ENCODE peak calls at places on chromosomes 7 and 10, in ten cellular contexts. V, R, S, F, D, M, J, Q, T and Z are unnamed samples.

GRCh38 chr7:40133561-40134427 is 628 bp downstream of the MPLKIP start:
- DNase-seq in F (no peak), Q (no peak), V (no peak), S (peak; percentile 17), D (peak; percentile 52), M (peak; percentile 44), R (peak; percentile 36), J (peak; percentile 56), T (no peak), Z (peak; percentile 12)

GRCh38 chr7:142603870-142604448 is 145.3 kb upstream of the PRSS1 start:
- DNase-seq in R (peak; percentile 57), T (peak; percentile 66), Q (no peak), J (peak; percentile 52), D (peak; percentile 83), S (peak; percentile 50), V (no peak), M (peak; percentile 61), F (no peak), Z (peak; percentile 47)

GRCh38 chr7:106717997-106718871 is 57.3 kb upstream of the CCDC71L start:
- DNase-seq in J (peak; percentile 99), Q (peak; percentile 93), F (no peak), V (peak; percentile 88), S (peak; percentile 97), D (peak; percentile 91), M (peak; percentile 71), T (no peak), R (peak; percentile 46), Z (peak; percentile 90)

GRCh38 chr10:11298116-11298515 is 280.4 kb downstream of the CELF2 start:
- DNase-seq in D (no peak), T (no peak), J (no peak), V (no peak), F (no peak), Q (no peak), S (peak; percentile 29), R (no peak), M (no peak), Z (no peak)

GRCh38 chr7:137146996-137147720 is 196.4 kb downstream of the PTN start:
- DNase-seq in M (no peak), F (no peak), S (no peak), R (no peak), D (no peak), Q (no peak), V (no peak), T (no peak), J (peak; percentile 86), Z (no peak)

GRCh38 chr7:105678811-105679495 is 97.7 kb upstream of the EFCAB10 start:
- DNase-seq in Q (no peak), D (peak; percentile 36), F (peak; percentile 81), S (peak; percentile 62), V (no peak), M (peak; percentile 58), R (no peak), T (no peak), J (peak; percentile 15), Z (no peak)

GRCh38 chr7:18206331-18206730 is 178.7 kb upstream of the PRPS1L1 start:
- DNase-seq in Q (no peak), F (no peak), S (no peak), D (no peak), T (no peak), V (no peak), M (no peak), R (no peak), J (no peak), Z (no peak)

GRCh38 chr10:52110576-52110975 is 203.5 kb upstream of the DKK1 start:
- DNase-seq in J (no peak), M (no peak), Q (no peak), F (no peak), T (no peak), D (peak; percentile 13), V (no peak), S (no peak), R (no peak), Z (no peak)

GRCh38 chr7:138559448-138559847 is 99.4 kb downstream of the TRIM24 start:
- DNase-seq in R (no peak), T (no peak), F (no peak), J (no peak), S (no peak), V (no peak), M (no peak), D (no peak), Q (no peak), Z (no peak)

GRCh38 chr7:138554674-138555073 is 94.6 kb downstream of the TRIM24 start:
- DNase-seq in D (no peak), S (no peak), R (no peak), F (no peak), J (no peak), T (no peak), M (no peak), Q (no peak), V (no peak), Z (no peak)

GRCh38 chr7:138555684-138556083 is 95.6 kb downstream of the TRIM24 start:
- DNase-seq in S (no peak), T (no peak), J (no peak), V (no peak), Q (no peak), D (no peak), M (no peak), F (no peak), R (no peak), Z (no peak)

GRCh38 chr7:138553805-138554204 is 93.7 kb downstream of the TRIM24 start:
- DNase-seq in T (no peak), J (no peak), S (no peak), F (no peak), V (no peak), R (no peak), Q (no peak), M (no peak), D (no peak), Z (no peak)

GRCh38 chr7:138556771-138557484 is 96.9 kb downstream of the TRIM24 start:
- DNase-seq in D (peak; percentile 3), F (no peak), T (no peak), Q (no peak), V (no peak), R (no peak), J (peak; percentile 3), S (no peak), M (peak; percentile 5), Z (no peak)
- H3K4me3 ChIP-seq in D (no peak overlapping the region), F (no peak overlapping the region), T (no peak overlapping the region), Q (no peak overlapping the region), V (no peak overlapping the region), R (no peak overlapping the region), J (no peak overlapping the region), S (no peak overlapping the region), M (no peak overlapping the region), Z (no peak overlapping the region)

GRCh38 chr7:149194799-149195179 is 557 bp upstream of the ZNF282 start:
- DNase-seq in J (no peak), S (peak; percentile 46), V (no peak), F (no peak), M (no peak), T (no peak), R (no peak), Q (no peak), D (no peak), Z (no peak)
- H3K4me3 ChIP-seq in J (peak overlapping the region; percentile 61), S (peak overlapping the region; percentile 73), V (peak overlapping the region; percentile 80), F (peak overlapping the region; percentile 86), M (peak overlapping the region; percentile 94), T (peak overlapping the region; percentile 96), R (peak overlapping the region; percentile 77), Q (no peak overlapping the region), D (no peak overlapping the region), Z (peak overlapping the region; percentile 75)

DNA sequence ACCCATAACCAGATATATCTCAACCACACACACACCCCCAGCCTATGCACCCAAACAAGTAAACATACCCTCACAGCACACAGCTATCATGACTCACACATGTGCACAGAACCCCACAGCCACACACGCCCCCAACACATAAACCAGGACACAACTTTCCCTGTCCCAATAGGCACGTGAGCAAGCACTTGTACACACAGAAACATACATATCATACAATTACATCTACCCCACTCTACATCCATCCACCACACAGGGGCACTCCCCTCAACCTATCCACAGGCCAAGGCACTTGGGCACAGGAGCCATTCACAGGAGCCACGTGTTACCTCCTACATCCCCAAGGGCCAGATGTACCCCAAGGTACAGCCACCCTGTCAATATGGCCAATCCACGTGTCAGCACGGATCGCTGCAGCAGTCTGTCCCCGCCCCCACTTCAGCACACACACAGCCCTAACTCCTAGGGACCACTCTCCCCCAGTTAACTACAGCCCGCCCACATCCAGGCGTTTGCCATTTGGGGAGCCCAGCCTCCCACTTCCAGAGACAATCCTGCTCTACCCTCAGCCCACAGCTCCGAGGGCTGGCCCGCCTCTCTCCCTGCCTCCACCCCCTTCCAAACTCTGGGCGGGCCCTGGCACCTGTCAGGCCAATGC is 163.5 kb downstream of the SH3PXD2A start:
- DNase-seq in Q (no peak), J (no peak), F (no peak), T (no peak), S (peak; percentile 37), D (no peak), M (peak; percentile 75), R (no peak), V (no peak), Z (no peak)
- H3K4me3 ChIP-seq in Q (no peak overlapping the region), J (no peak overlapping the region), F (no peak overlapping the region), T (no peak overlapping the region), S (no peak overlapping the region), D (no peak overlapping the region), M (peak overlapping the region; percentile 85), R (no peak overlapping the region), V (no peak overlapping the region), Z (no peak overlapping the region)

GRCh38 chr10:1293147-1293546 is 237.0 kb downstream of the WDR37 start:
- DNase-seq in T (no peak), D (no peak), V (no peak), F (no peak), M (no peak), S (no peak), Q (no peak), R (no peak), J (no peak), Z (no peak)
- H3K4me3 ChIP-seq in T (no peak overlapping the region), D (no peak overlapping the region), V (no peak overlapping the region), F (no peak overlapping the region), M (no peak overlapping the region), S (no peak overlapping the region), Q (no peak overlapping the region), R (no peak overlapping the region), J (no peak overlapping the region), Z (no peak overlapping the region)

GRCh38 chr7:28684729-28685211 is 272.5 kb downstream of the CREB5 start:
- DNase-seq in S (no peak), V (no peak), R (no peak), D (no peak), M (no peak), F (no peak), T (no peak), J (no peak), Q (no peak), Z (no peak)
- H3K4me3 ChIP-seq in S (no peak overlapping the region), V (no peak overlapping the region), R (no peak overlapping the region), D (no peak overlapping the region), M (no peak overlapping the region), F (no peak overlapping the region), T (no peak overlapping the region), J (no peak overlapping the region), Q (no peak overlapping the region), Z (no peak overlapping the region)

GRCh38 chr10:104638861-104639594 is 2.1 kb upstream of the SORCS3 start:
- DNase-seq in D (no peak), T (peak; percentile 46), F (no peak), S (no peak), R (peak; percentile 44), Q (no peak), J (no peak), V (no peak), M (no peak), Z (no peak)
- H3K4me3 ChIP-seq in D (no peak overlapping the region), T (no peak overlapping the region), F (no peak overlapping the region), S (no peak overlapping the region), R (peak overlapping the region; percentile 34), Q (peak overlapping the region; percentile 28), J (no peak overlapping the region), V (no peak overlapping the region), M (no peak overlapping the region), Z (peak overlapping the region; percentile 30)